ENCODE peak calls at places on chromosomes 16 and 17, in four cellular contexts. W is K562, L is upper lobe of right lung, T is endothelial cell of umbilical vein. M is an unnamed sample.

GRCh38 chr16:54177052-54177856 is 109.3 kb downstream of the IRX3 start:
- DNase-seq in W (no peak), L (no peak), T (no peak), M (no peak)

GRCh38 chr17:77738666-77739531 is 219.6 kb upstream of the TNRC6C start:
- DNase-seq in W (no peak), L (peak; percentile 28), T (no peak), M (no peak)

GRCh38 chr17:41835800-41836549 is at the start of gene NT5C3B:
- DNase-seq in W (peak; percentile 94), L (peak; percentile 84), T (peak; percentile 44), M (peak; percentile 80)

GRCh38 chr17:57514614-57515013 is 230.5 kb downstream of the CCDC182 start:
- DNase-seq in W (no peak), L (no peak), T (no peak), M (no peak)

GRCh38 chr17:55453836-55454557 is 32.4 kb upstream of the MMD start:
- DNase-seq in W (no peak), L (no peak), T (no peak), M (no peak)

GRCh38 chr17:45719335-45720071 is 64.6 kb upstream of the CRHR1 start:
- DNase-seq in W (peak; percentile 24), L (no peak), T (no peak), M (peak; percentile 46)

GRCh38 chr17:4504188-4504587 is 5.5 kb downstream of the SPNS2 start:
- DNase-seq in W (no peak), L (no peak), T (no peak), M (no peak)

GRCh38 chr17:42027961-42028790 is 8.3 kb downstream of the NKIRAS2 start:
- DNase-seq in W (peak; percentile 50), L (no peak), T (no peak), M (peak; percentile 54)

GRCh38 chr17:77325826-77326581 is 185.2 kb downstream of the SEC14L1 start:
- DNase-seq in W (no peak), L (peak; percentile 63), T (no peak), M (no peak)

GRCh38 chr17:10136258-10136981 is 62.0 kb downstream of the GAS7 start:
- DNase-seq in W (no peak), L (no peak), T (no peak), M (no peak)

GRCh38 chr17:39937462-39937861 is 9.9 kb downstream of the LRRC3C start:
- DNase-seq in W (no peak), L (no peak), T (no peak), M (no peak)

GRCh38 chr16:58814348-58814801 is 80.3 kb upstream of the GOT2 start:
- DNase-seq in W (peak; percentile 76), L (peak; percentile 65), T (peak; percentile 63), M (no peak)

GRCh38 chr17:6559753-6560215 is 3.4 kb upstream of the PITPNM3 start:
- DNase-seq in W (no peak), L (peak; percentile 9), T (no peak), M (no peak)

GRCh38 chr16:79994413-79994812 is 393.9 kb upstream of the MAF start:
- DNase-seq in W (no peak), L (no peak), T (no peak), M (no peak)

GRCh38 chr17:82794781-82795505 is 43.1 kb downstream of the TBCD start:
- DNase-seq in W (no peak), L (no peak), T (no peak), M (no peak)
- H3K36me3 ChIP-seq in W (peaks cover 43% of the 10 kb centered on the region), L (no peaks in the 10 kb centered on the region), T (no peaks in the 10 kb centered on the region), M (no peaks in the 10 kb centered on the region)

GRCh38 chr17:59220328-59221158 is at the start of gene GDPD1:
- DNase-seq in W (peak; percentile 96), L (peak; percentile 99), T (peak; percentile 97), M (peak; percentile 95)

GRCh38 chr17:59221159-59221847 is 992 bp downstream of the GDPD1 start:
- DNase-seq in W (peak; percentile 42), L (peak; percentile 63), T (peak; percentile 44), M (no peak)

GRCh38 chr17:59219992-59220327 is 351 bp upstream of the GDPD1 start:
- DNase-seq in W (no peak), L (no peak), T (no peak), M (no peak)

GRCh38 chr17:59223813-59224212 is 3.5 kb downstream of the GDPD1 start:
- DNase-seq in W (no peak), L (no peak), T (no peak), M (no peak)

DNA sequence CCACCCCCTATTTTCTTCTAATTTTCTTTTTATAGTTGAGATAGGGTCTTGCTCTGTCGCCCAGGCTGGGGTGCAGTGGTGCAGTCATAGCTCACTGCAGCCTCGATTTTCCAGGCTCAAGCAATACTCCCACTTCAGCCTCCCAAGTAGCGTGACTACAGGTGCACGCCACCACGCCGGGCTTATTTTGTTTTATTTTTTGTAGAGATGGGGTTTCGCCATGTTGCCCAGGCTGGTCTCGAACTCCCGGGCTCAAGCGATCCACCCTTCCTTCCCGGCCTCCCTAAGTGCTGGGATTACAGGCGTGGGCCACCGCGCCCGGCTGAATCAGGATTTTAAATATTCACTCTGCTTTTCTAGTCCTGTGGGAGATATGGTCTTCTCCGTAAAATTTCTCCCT is 941 bp upstream of the GDPD1 start:
- DNase-seq in W (no peak), L (no peak), T (no peak), M (no peak)
- H3K4me1 ChIP-seq in W (peaks cover 11% of the 10 kb centered on the region), L (no peaks in the 10 kb centered on the region), T (peaks cover 3% of the 10 kb centered on the region), M (no peaks in the 10 kb centered on the region)

DNA sequence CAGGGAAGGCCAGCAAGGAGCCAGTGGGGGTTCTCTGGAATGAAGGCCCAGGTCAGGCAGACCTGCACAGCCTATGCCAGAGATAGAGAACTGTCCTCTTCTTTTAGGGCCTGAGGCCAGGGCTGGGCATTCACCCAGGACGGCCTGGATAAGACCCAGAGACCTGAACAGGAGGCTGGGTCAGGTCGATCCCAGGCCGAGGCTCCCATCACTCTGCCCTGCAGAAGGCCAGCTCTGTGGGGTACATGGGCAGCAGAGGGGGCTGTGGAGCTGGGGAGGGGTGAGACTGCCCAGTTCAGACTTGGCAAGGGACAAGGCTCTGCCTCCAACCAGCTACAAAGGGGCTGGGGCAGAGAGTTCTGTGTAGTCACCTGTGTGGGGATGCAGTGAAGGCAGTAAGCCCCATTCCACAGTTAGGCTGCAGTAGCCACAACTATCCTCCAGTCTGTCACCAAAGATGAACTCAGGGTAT is 14.6 kb downstream of the HSD11B2 start:
- DNase-seq in W (no peak), L (no peak), T (no peak), M (no peak)
- TF ChIP-seq CTCF in W (peak; percentile 12), L (peak; percentile 5), T (no peak), M (peak; percentile 16)

DNA sequence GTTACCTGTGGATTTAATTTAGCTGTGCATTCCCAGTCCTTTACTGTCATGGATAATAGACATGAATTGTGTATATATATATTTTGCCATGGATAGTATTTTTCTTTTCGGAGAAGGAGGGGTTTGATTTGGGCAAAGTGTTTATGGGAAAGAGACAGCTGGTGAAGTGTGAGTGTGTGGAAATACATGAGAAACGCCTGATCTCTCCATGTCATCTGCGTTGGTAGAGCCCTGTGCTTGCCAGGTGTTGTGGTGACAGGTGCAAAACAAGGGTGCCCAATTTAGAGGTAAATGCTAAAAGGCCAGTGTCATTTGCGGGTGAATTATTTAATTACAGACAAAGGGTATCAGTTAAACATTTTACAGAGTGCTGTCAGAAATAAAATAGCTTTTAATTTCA is 23.4 kb downstream of the NDEL1 start:
- DNase-seq in W (no peak), L (no peak), T (no peak), M (no peak)
- H3K36me3 ChIP-seq in W (peaks cover 79% of the 10 kb centered on the region), L (peaks cover 100% of the 10 kb centered on the region), T (peaks cover 31% of the 10 kb centered on the region), M (no peaks in the 10 kb centered on the region)

GRCh38 chr17:72602517-72603345 is 481.9 kb downstream of the SOX9 start:
- DNase-seq in W (no peak), L (no peak), T (no peak), M (no peak)

GRCh38 chr17:72600934-72601333 is 480.1 kb downstream of the SOX9 start:
- DNase-seq in W (no peak), L (no peak), T (no peak), M (no peak)

GRCh38 chr17:72598705-72599104 is 477.9 kb downstream of the SOX9 start:
- DNase-seq in W (no peak), L (no peak), T (no peak), M (no peak)

GRCh38 chr17:72597354-72598087 is 476.7 kb downstream of the SOX9 start:
- DNase-seq in W (no peak), L (no peak), T (no peak), M (no peak)

DNA sequence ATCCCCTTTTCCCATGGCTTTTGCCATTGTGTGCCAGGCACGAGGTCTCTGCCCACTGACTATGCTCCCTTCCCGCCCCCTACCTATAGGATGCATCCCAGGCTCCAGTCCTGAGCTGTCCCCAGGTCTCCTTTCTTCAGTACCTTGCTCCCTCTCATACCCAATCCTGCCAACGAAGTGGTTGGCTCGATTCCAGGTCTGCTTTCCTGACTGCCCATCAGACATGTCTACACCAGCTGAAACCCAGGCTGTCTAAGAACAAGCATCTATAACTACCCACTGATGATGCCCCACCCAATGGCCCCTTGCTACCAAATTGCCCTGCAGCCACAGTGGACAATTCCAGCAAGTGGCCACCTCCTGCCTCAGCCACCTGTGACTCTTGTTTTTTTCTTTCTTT is 479.1 kb downstream of the SOX9 start:
- DNase-seq in W (no peak), L (no peak), T (no peak), M (no peak)
- H3K4me1 ChIP-seq in W (no peaks in the 10 kb centered on the region), L (peaks cover 5% of the 10 kb centered on the region), T (no peaks in the 10 kb centered on the region), M (peaks cover 11% of the 10 kb centered on the region)

DNA sequence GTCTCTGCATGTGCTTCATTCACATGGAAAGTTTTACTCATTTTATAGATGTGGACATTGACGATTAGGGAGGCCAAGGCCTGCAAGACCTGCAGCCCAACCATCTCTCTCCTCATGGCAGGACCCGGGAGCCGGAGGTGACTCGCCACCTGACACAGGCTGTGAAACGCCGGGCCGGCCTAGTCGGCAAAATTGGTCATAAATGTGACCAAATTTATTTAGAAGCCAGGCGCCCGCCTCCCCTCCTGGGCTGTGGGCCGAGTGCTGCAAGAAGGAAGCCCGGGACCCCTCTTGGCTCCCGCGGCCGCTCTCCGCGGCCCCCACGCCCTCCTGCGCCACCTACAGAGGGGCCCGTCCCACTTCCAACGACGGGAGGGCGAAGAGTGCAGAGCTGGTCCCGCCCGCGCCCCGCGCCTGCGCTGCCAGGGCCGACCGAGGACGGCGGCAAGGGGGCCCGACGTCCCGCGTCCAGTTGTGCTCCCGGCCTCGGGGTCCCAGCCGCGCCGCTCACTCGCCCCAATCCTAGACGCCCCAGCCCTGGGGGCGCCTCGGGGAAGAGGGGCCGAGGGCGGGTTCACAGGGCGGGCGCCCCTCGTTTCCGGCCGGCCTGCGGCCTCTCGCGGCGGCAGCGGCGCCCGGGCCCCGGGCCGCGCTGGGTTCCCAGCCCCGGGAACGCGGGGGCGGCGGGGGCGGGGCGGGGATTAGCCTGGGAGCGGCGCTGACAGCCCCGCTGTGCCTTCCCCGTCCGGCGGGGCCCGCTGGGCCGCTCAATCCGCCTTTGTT is 47.5 kb downstream of the WNT3 start:
- DNase-seq in W (peak; percentile 88), L (peak; percentile 80), T (peak; percentile 28), M (peak; percentile 75)
- TF ChIP-seq CTCF in W (no peak), L (no peak), T (no peak), M (no peak)

GRCh38 chr16:86534779-86535605 is 20.0 kb downstream of the MTHFSD start:
- DNase-seq in W (no peak), L (no peak), T (no peak), M (no peak)
- H3K36me3 ChIP-seq in W (peaks cover 21% of the 10 kb centered on the region), L (peaks cover 55% of the 10 kb centered on the region), T (no peaks in the 10 kb centered on the region), M (no peaks in the 10 kb centered on the region)

DNA sequence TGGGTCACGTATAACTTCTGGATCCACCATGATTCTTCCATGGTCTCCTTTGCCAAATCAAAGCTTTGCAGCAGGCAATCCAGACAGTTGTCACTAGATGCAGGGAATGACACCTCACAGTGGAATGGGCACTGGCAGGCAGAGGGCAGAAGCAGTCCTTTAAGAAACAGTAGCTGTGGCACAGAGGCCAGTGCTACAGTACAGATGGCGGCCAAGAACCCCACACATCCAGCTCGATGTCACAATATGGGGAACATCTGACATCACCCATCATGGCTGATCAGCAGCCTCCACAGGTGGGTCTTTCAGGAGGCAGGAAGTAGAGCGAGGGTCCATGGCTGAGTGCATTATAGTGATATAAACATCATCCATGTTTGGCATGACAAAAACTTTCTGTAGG is 18.8 kb upstream of the ERN1 start:
- DNase-seq in W (no peak), L (no peak), T (no peak), M (no peak)
- H3K4me1 ChIP-seq in W (peaks cover 9% of the 10 kb centered on the region), L (peaks cover 43% of the 10 kb centered on the region), T (peaks cover 31% of the 10 kb centered on the region), M (no peaks in the 10 kb centered on the region)

M was measured in Caco-2.